ENCODE peak calls at places on chromosomes 5 and 9, in ten cellular contexts. N is esophagus squamous epithelium; R is suprapubic skin; M is IMR-90; Z is cardiac fibroblast; S is CD8-positive, alpha-beta T cell; U is stomach; I is foreskin fibroblast; W is HFF-Myc; K is kidney epithelial cell. L is an unnamed sample.

GRCh38 chr5:169873642-169874041 is 106.7 kb downstream of the INSYN2B start:
- DNase-seq in N (no peak), R (no peak), M (peak), Z (peak), S (no peak), U (no peak), I (no peak), W (no peak), K (no peak), L (peak)

GRCh38 chr5:43215073-43215631 is 23.1 kb downstream of the NIM1K start:
- DNase-seq in N (no peak), R (no peak), M (no peak), Z (peak), S (no peak), U (no peak), I (peak), W (no peak), K (no peak), L (no peak)

GRCh38 chr5:35248843-35249780 is 18.8 kb upstream of the PRLR start:
- DNase-seq in N (no peak), R (no peak), M (peak), Z (no peak), S (no peak), U (no peak), I (no peak), W (no peak), K (no peak), L (no peak)

GRCh38 chr9:107690026-107690425 is 200.5 kb upstream of the KLF4 start:
- DNase-seq in N (no peak), R (no peak), M (no peak), Z (no peak), S (no peak), U (no peak), I (no peak), W (no peak), K (no peak), L (no peak)

GRCh38 chr9:125460883-125461475 is 199.4 kb downstream of the GAPVD1 start:
- DNase-seq in N (no peak), R (no peak), M (peak), Z (peak), S (no peak), U (no peak), I (peak), W (no peak), K (no peak), L (peak)

GRCh38 chr9:75891277-75892167 is 1.0 kb downstream of the PCSK5 start:
- DNase-seq in N (no peak), R (peak), M (peak), Z (peak), S (peak), U (no peak), I (peak), W (no peak), K (no peak), L (peak)

GRCh38 chr5:144352732-144353317 is 182.2 kb downstream of the KCTD16 start:
- DNase-seq in N (no peak), R (no peak), M (no peak), Z (no peak), S (no peak), U (no peak), I (no peak), W (no peak), K (no peak), L (no peak)

GRCh38 chr9:114250235-114250568 is 72.7 kb upstream of the ORM1 start:
- DNase-seq in N (no peak), R (peak), M (peak), Z (peak), S (no peak), U (peak), I (peak), W (peak), K (no peak), L (peak)

GRCh38 chr9:86322973-86323644 is 31.1 kb downstream of the TUT7 start:
- DNase-seq in N (no peak), R (no peak), M (peak), Z (peak), S (no peak), U (no peak), I (peak), W (peak), K (no peak), L (peak)

GRCh38 chr9:107705521-107705920 is 216.0 kb upstream of the KLF4 start:
- DNase-seq in N (no peak), R (no peak), M (no peak), Z (no peak), S (no peak), U (no peak), I (no peak), W (no peak), K (no peak), L (no peak)

GRCh38 chr9:123324767-123325183 is 31.2 kb upstream of the CRB2 start:
- DNase-seq in N (no peak), R (no peak), M (no peak), Z (no peak), S (no peak), U (no peak), I (no peak), W (no peak), K (no peak), L (no peak)

GRCh38 chr5:179906795-179907569 is 715 bp downstream of the TBC1D9B start:
- DNase-seq in N (no peak), R (no peak), M (peak), Z (peak), S (peak), U (peak), I (peak), W (no peak), K (no peak), L (peak)

GRCh38 chr5:74432240-74432639 is 208.3 kb downstream of the ENC1 start:
- DNase-seq in N (no peak), R (no peak), M (no peak), Z (no peak), S (no peak), U (peak), I (no peak), W (no peak), K (no peak), L (no peak)

GRCh38 chr5:34563951-34564705 is 92.0 kb upstream of the RAI14 start:
- DNase-seq in N (no peak), R (no peak), M (peak), Z (peak), S (no peak), U (peak), I (peak), W (no peak), K (peak), L (peak)

GRCh38 chr5:68246802-68247201 is 31.2 kb downstream of the PIK3R1 start:
- DNase-seq in N (no peak), R (no peak), M (no peak), Z (no peak), S (no peak), U (no peak), I (no peak), W (no peak), K (no peak), L (no peak)

GRCh38 chr9:77475641-77476473 is 172.3 kb downstream of the GNA14 start:
- DNase-seq in N (no peak), R (no peak), M (peak), Z (peak), S (peak), U (no peak), I (peak), W (no peak), K (no peak), L (peak)
- TF ChIP-seq CTCF in N (no peak), R (no peak), M (no peak), Z (no peak), S (no peak), U (no peak), I (no peak), W (no peak), K (no peak), L (no peak)

DNA sequence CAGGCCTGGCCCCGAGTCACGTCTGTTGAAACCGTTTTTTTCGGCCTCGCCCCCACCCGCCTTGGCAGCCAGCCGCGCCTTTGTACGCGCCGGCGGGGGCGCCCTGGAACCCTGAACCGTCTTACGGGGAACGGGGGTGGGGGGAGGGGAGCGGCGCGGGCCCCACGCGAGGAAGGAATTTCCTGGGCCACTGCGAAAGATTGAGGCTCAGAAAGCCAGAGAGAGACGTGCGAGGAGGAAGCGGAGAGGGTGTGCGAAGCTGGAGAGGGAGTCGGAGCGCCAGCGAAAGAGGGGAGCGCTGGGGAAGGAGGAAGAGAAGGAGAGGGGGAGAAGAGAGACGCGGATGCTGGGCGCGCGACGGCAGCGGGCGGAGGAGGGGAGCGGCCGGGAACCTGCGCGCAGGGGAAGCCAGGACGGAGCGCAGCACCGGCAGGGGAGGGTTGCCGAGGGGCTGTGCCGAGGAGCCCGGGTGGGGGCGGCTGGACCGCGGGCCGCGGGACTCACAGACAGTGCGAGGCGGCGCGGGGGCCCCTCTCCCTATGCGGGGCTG is 4.6 kb upstream of the PRDM12 start:
- DNase-seq in N (no peak), R (no peak), M (no peak), Z (no peak), S (no peak), U (no peak), I (no peak), W (no peak), K (no peak), L (no peak)
- H3K4me3 ChIP-seq in N (peak), R (peak), M (no peak), Z (no peak), S (no peak), U (peak), I (no peak), W (no peak), K (no peak), L (no peak)

GRCh38 chr5:1277331-1277730 is 17.5 kb downstream of the TERT start:
- DNase-seq in N (no peak), R (no peak), M (no peak), Z (no peak), S (no peak), U (no peak), I (no peak), W (no peak), K (no peak), L (no peak)

GRCh38 chr5:1276930-1277329 is 17.9 kb downstream of the TERT start:
- DNase-seq in N (no peak), R (no peak), M (no peak), Z (no peak), S (no peak), U (no peak), I (no peak), W (no peak), K (no peak), L (no peak)

GRCh38 chr5:1278656-1279442 is 16.0 kb downstream of the TERT start:
- DNase-seq in N (no peak), R (no peak), M (no peak), Z (no peak), S (no peak), U (no peak), I (no peak), W (no peak), K (no peak), L (no peak)

GRCh38 chr5:1277781-1278180 is 17.1 kb downstream of the TERT start:
- DNase-seq in N (no peak), R (no peak), M (no peak), Z (no peak), S (no peak), U (no peak), I (no peak), W (no peak), K (no peak), L (no peak)

DNA sequence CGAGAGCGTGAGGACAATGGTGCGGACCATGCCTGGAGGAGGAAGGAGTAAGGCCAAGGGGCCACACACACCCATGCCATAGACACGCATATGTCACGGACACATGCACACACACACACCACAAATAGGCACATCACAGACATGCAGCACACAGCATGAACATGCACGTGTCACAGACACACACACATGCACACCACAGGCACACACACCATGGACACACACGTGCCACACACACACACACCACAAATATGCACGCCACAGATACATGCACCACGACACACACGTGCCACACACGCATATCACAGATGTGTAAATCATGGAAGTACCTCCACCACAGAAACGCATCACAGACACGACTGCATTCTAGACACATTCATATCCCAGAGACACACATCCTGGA is 16.7 kb downstream of the TERT start:
- DNase-seq in N (no peak), R (no peak), M (no peak), Z (no peak), S (no peak), U (no peak), I (no peak), W (no peak), K (no peak), L (no peak)
- TF ChIP-seq CTCF in N (no peak), R (no peak), M (no peak), Z (no peak), S (no peak), U (no peak), I (no peak), W (no peak), K (no peak), L (no peak)

GRCh38 chr9:70043285-70043684 is 363 bp upstream of the MAMDC2 start:
- DNase-seq in N (no peak), R (no peak), M (no peak), Z (no peak), S (no peak), U (no peak), I (no peak), W (no peak), K (no peak), L (no peak)
- H3K4me3 ChIP-seq in N (peak), R (peak), M (no peak), Z (peak), S (no peak), U (peak), I (peak), W (peak), K (peak), L (no peak)

GRCh38 chr5:90793183-90793582 is 234.6 kb downstream of the ADGRV1 start:
- DNase-seq in N (no peak), R (no peak), M (no peak), Z (no peak), S (no peak), U (no peak), I (no peak), W (no peak), K (no peak), L (peak)
- TF ChIP-seq CTCF in N (no peak), R (no peak), M (no peak), Z (no peak), S (no peak), U (no peak), I (peak), W (no peak), K (no peak), L (peak)

GRCh38 chr5:157519579-157520253 is 55.9 kb downstream of the ADAM19 start:
- DNase-seq in N (no peak), R (no peak), M (no peak), Z (no peak), S (peak), U (no peak), I (no peak), W (no peak), K (no peak), L (no peak)
- H3K4me3 ChIP-seq in N (no peak), R (no peak), M (no peak), Z (no peak), S (no peak), U (no peak), I (no peak), W (no peak), K (no peak), L (no peak)

L was measured in fibroblast of the aortic adventitia.